ENCODE peak calls at places on chromosomes 5 and 9, in five cellular contexts. D is choroid plexus epithelial cell; Q is heart left ventricle; V is effector CD4-positive, alpha-beta T cell; I is stimulated activated CD4-positive, alpha-beta T cell treated with anti-CD3 and anti-CD28 coated beads, Interleukin-1b, Interleukin-23, amount 100 ng/mL, for 4 hours. F is an unnamed sample.

GRCh38 chr5:155128786-155129512 is 115.4 kb downstream of the KIF4B start:
- DNase-seq in D (no peak), Q (no peak), V (no peak), I (no peak), F (no peak)

GRCh38 chr9:135604437-135605237 is 34.7 kb downstream of the GLT6D1 start:
- DNase-seq in D (no peak), Q (peak; percentile 19), V (no peak), I (no peak), F (no peak)

GRCh38 chr5:62692946-62693713 is 114.5 kb downstream of the LRRC70 start:
- DNase-seq in D (no peak), Q (no peak), V (no peak), I (no peak), F (no peak)

GRCh38 chr9:133584559-133585476 is 24.4 kb downstream of the FAM163B start:
- DNase-seq in D (no peak), Q (no peak), V (no peak), I (no peak), F (no peak)

GRCh38 chr5:78605611-78606010 is 43.0 kb downstream of the LHFPL2 start:
- DNase-seq in D (no peak), Q (no peak), V (no peak), I (no peak), F (no peak)

GRCh38 chr9:110742741-110743371 is 74.3 kb downstream of the MUSK start:
- DNase-seq in D (peak; percentile 94), Q (no peak), V (no peak), I (no peak), F (no peak)

GRCh38 chr9:136409557-136410455 is 608 bp downstream of the ENTR1 start:
- DNase-seq in D (peak; percentile 60), Q (no peak), V (peak; percentile 16), I (peak; percentile 18), F (peak; percentile 21)

GRCh38 chr5:164012376-164012775 is 507.0 kb downstream of the MAT2B start:
- DNase-seq in D (no peak), Q (no peak), V (no peak), I (no peak), F (no peak)

GRCh38 chr5:158877124-158877581 is 222.6 kb downstream of the EBF1 start:
- DNase-seq in D (peak; percentile 89), Q (no peak), V (no peak), I (no peak), F (no peak)

GRCh38 chr5:157371655-157372471 is 88.2 kb upstream of the NIPAL4 start:
- DNase-seq in D (peak; percentile 42), Q (no peak), V (no peak), I (no peak), F (no peak)

GRCh38 chr5:10691826-10692785 is 68.9 kb downstream of the DAP start:
- DNase-seq in D (peak; percentile 72), Q (no peak), V (no peak), I (no peak), F (no peak)

GRCh38 chr5:55234171-55234700 is 828 bp upstream of the CCNO start:
- DNase-seq in D (peak; percentile 48), Q (no peak), V (no peak), I (no peak), F (no peak)

GRCh38 chr9:89912605-89912953 is 307.8 kb downstream of the GADD45G start:
- DNase-seq in D (no peak), Q (no peak), V (no peak), I (no peak), F (no peak)

GRCh38 chr5:9820696-9821449 is 190.7 kb upstream of the TAS2R1 start:
- DNase-seq in D (no peak), Q (no peak), V (no peak), I (no peak), F (no peak)

GRCh38 chr9:97924386-97924785 is 2.1 kb upstream of the TRMO start:
- DNase-seq in D (no peak), Q (no peak), V (no peak), I (no peak), F (no peak)

GRCh38 chr5:107735558-107735957 is 64.8 kb upstream of the EFNA5 start:
- DNase-seq in D (no peak), Q (no peak), V (no peak), I (no peak), F (no peak)

GRCh38 chr9:36966371-36967097 is 67.5 kb downstream of the PAX5 start:
- DNase-seq in D (no peak), Q (no peak), V (no peak), I (no peak), F (no peak)

GRCh38 chr9:97740848-97741821 is 44.0 kb upstream of the XPA start:
- DNase-seq in D (peak; percentile 23), Q (peak; percentile 82), V (no peak), I (no peak), F (peak; percentile 2)

GRCh38 chr5:2883771-2884170 is 132.3 kb upstream of the IRX2 start:
- DNase-seq in D (no peak), Q (no peak), V (no peak), I (no peak), F (no peak)

GRCh38 chr9:127426756-127427155 is 2.6 kb downstream of the ZNF79 start:
- DNase-seq in D (no peak), Q (no peak), V (no peak), I (no peak), F (no peak)

GRCh38 chr5:5979761-5980570 is 398.4 kb downstream of the MED10 start:
- DNase-seq in D (peak; percentile 4), Q (no peak), V (no peak), I (no peak), F (no peak)

GRCh38 chr9:137162505-137163100 is 7.2 kb downstream of the LRRC26 start:
- DNase-seq in D (no peak), Q (no peak), V (no peak), I (no peak), F (no peak)

GRCh38 chr5:169548315-169548714 is 35.3 kb upstream of the SPDL1 start:
- DNase-seq in D (peak; percentile 71), Q (no peak), V (no peak), I (no peak), F (no peak)

GRCh38 chr9:33116855-33117254 is 40.4 kb upstream of the SMU1 start:
- DNase-seq in D (peak; percentile 17), Q (no peak), V (no peak), I (no peak), F (no peak)

GRCh38 chr9:133492061-133493021 is 13.4 kb upstream of the SLC2A6 start:
- DNase-seq in D (no peak), Q (peak; percentile 27), V (no peak), I (no peak), F (no peak)

GRCh38 chr9:80059979-80060378 is 488.2 kb downstream of the TLE4 start:
- DNase-seq in D (no peak), Q (no peak), V (no peak), I (no peak), F (no peak)

GRCh38 chr5:154368041-154368800 is 77.6 kb upstream of the SAP30L start:
- DNase-seq in D (peak; percentile 99), Q (no peak), V (no peak), I (no peak), F (no peak)

GRCh38 chr5:133032852-133033742 is 6.7 kb upstream of the ZCCHC10 start:
- DNase-seq in D (peak; percentile 42), Q (no peak), V (no peak), I (no peak), F (no peak)

GRCh38 chr5:38376404-38376803 is 118.0 kb downstream of the EGFLAM start:
- DNase-seq in D (no peak), Q (no peak), V (no peak), I (no peak), F (no peak)

GRCh38 chr9:13143281-13143680 is 136.2 kb downstream of the MPDZ start:
- DNase-seq in D (no peak), Q (no peak), V (no peak), I (no peak), F (no peak)

GRCh38 chr5:3613726-3614125 is 18.1 kb downstream of the IRX1 start:
- DNase-seq in D (no peak), Q (no peak), V (no peak), I (no peak), F (no peak)

GRCh38 chr5:174431504-174431903 is 292.9 kb upstream of the MSX2 start:
- DNase-seq in D (no peak), Q (no peak), V (no peak), I (no peak), F (no peak)

GRCh38 chr5:65100846-65101678 is 332.3 kb downstream of the CWC27 start:
- DNase-seq in D (peak; percentile 92), Q (peak; percentile 66), V (no peak), I (no peak), F (no peak)

GRCh38 chr5:138391859-138392386 is 39.4 kb downstream of the KDM3B start:
- DNase-seq in D (no peak), Q (peak; percentile 64), V (no peak), I (no peak), F (no peak)

GRCh38 chr5:37882636-37883035 is 42.8 kb upstream of the GDNF start:
- DNase-seq in D (peak; percentile 45), Q (no peak), V (no peak), I (no peak), F (no peak)

GRCh38 chr9:135239769-135240141 is 152.3 kb downstream of the OLFM1 start:
- DNase-seq in D (no peak), Q (no peak), V (no peak), I (no peak), F (no peak)